ENCODE peak calls at places on chromosome 10, in six cellular contexts. K is SK-N-SH, O is HCT116, T is HepG2, Q is HL-60, M is K562. A is an unnamed sample. For H3K27me3, the result is how much of the 10 kb centered on the place peaks cover.

GRCh38 chr10:2225609-2226008 is 488.3 kb upstream of the ADARB2 start:
- DNase-seq in K (peak), T (no peak), M (no peak), Q (no peak), O (no peak), A (no peak)

GRCh38 chr10:119546009-119546408 is 3.5 kb upstream of the RGS10 start:
- DNase-seq in M (no peak), K (no peak), O (no peak), T (no peak), Q (no peak), A (no peak)

GRCh38 chr10:101856626-101857025 is 13.0 kb upstream of the KCNIP2 start:
- DNase-seq in K (no peak), T (no peak), M (no peak), O (no peak), Q (no peak), A (no peak)

GRCh38 chr10:15121707-15122106 is 24.6 kb downstream of the RPP38 start:
- DNase-seq in M (no peak), O (no peak), T (no peak), Q (no peak), K (no peak), A (no peak)

GRCh38 chr10:111208951-111209350 is 132.1 kb downstream of the ADRA2A start:
- DNase-seq in M (no peak), O (no peak), T (no peak), Q (no peak), K (no peak), A (no peak)

GRCh38 chr10:108424656-108425055 is 1260.2 kb upstream of the SORCS1 start:
- DNase-seq in O (no peak), M (no peak), T (no peak), Q (no peak), K (no peak), A (no peak)

GRCh38 chr10:43411536-43411935 is 2.5 kb upstream of the HNRNPF start:
- DNase-seq in O (no peak), K (no peak), Q (no peak), T (no peak), M (no peak), A (no peak)

GRCh38 chr10:15990523-15991129 is 130.3 kb upstream of the MINDY3 start:
- DNase-seq in O (no peak), Q (no peak), M (no peak), K (no peak), T (no peak), A (no peak)

GRCh38 chr10:116470768-116471415 is 43.2 kb downstream of the PNLIPRP3 start:
- DNase-seq in O (peak), M (peak), K (peak), T (peak), Q (peak), A (no peak)

GRCh38 chr10:126250527-126251310 is 137.6 kb downstream of the ADAM12 start:
- DNase-seq in K (no peak), M (no peak), T (no peak), O (no peak), Q (no peak), A (no peak)

GRCh38 chr10:132167976-132168375 is 18.8 kb upstream of the DPYSL4 start:
- DNase-seq in K (no peak), T (no peak), Q (no peak), O (no peak), M (no peak), A (no peak)

GRCh38 chr10:51176976-51177690 is 102.8 kb downstream of the PRKG1 start:
- DNase-seq in O (no peak), Q (no peak), K (no peak), T (no peak), M (no peak), A (no peak)

GRCh38 chr10:72173635-72174296 is 42.0 kb upstream of the ANAPC16 start:
- DNase-seq in K (peak), M (no peak), T (peak), O (peak), Q (no peak), A (peak)

GRCh38 chr10:99888623-99889022 is 106.2 kb downstream of the ABCC2 start:
- DNase-seq in Q (no peak), O (no peak), K (no peak), T (no peak), M (no peak), A (no peak)

DNA sequence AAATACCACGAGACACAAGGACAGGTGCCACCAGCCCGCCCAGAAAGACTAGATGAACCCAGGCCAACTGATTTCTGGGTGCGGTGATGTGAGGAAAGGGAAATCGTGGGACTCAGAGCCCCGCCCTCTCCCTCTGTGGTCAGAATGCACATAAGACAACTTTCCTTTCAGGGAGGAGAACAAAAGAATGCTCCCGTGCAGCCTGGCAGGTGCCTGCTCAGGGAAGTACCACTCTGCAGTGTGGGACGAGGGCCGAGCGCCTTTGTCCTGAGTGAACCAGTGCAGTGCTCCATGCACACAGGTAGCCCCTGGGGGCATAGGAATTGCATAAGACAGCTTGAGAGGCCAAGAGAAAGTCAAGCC is 119.5 kb downstream of the ABLIM1 start:
- DNase-seq in T (no peak), M (no peak), K (no peak), Q (peak), O (no peak), A (no peak)
- TF ChIP-seq REST in T (no peak), M (no peak), K (no peak), Q (no peak), O (no peak), A (no peak)

GRCh38 chr10:70834448-70835151 is 18.9 kb downstream of the SGPL1 start:
- DNase-seq in M (no peak), K (no peak), O (no peak), T (peak), Q (peak), A (no peak)
- H3K27me3 ChIP-seq in M (under half), K (under half), O (under half), T (under half), Q (under half), A (under half)

GRCh38 chr10:123993534-123994416 is 99.6 kb downstream of the CHST15 start:
- DNase-seq in K (peak), T (no peak), O (no peak), Q (no peak), M (no peak), A (no peak)

GRCh38 chr10:123994417-123995081 is 98.8 kb downstream of the CHST15 start:
- DNase-seq in T (peak), K (peak), M (peak), O (peak), Q (peak), A (peak)

GRCh38 chr10:123995461-123996131 is 97.8 kb downstream of the CHST15 start:
- DNase-seq in T (peak), Q (peak), M (no peak), O (peak), K (peak), A (peak)

GRCh38 chr10:123996302-123996701 is 97.1 kb downstream of the CHST15 start:
- DNase-seq in O (no peak), K (no peak), T (no peak), M (no peak), Q (no peak), A (no peak)

DNA sequence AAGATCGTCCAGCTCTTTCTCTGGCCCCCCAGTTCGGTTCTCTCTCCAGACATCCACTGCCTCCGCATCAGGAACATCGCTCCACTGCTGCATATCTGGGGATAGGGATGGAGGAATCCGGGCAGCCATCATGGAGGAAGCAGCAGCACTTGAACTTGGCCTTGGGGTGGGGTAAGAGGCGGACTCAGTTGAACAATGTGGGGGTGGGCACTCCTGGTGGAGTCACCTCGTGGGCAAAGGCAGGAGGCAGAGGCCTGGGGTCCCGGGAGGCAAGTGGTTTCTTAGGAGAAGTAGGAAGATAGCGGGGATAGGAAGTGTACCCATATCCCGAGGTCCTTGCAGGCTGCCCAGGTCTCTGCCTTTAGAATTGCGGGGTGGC is 98.3 kb downstream of the CHST15 start:
- DNase-seq in T (no peak), O (peak), Q (no peak), M (no peak), K (peak), A (peak)
- H3K27ac ChIP-seq in T (no peak), O (peak), Q (no peak), M (no peak), K (no peak), A (peak)

DNA sequence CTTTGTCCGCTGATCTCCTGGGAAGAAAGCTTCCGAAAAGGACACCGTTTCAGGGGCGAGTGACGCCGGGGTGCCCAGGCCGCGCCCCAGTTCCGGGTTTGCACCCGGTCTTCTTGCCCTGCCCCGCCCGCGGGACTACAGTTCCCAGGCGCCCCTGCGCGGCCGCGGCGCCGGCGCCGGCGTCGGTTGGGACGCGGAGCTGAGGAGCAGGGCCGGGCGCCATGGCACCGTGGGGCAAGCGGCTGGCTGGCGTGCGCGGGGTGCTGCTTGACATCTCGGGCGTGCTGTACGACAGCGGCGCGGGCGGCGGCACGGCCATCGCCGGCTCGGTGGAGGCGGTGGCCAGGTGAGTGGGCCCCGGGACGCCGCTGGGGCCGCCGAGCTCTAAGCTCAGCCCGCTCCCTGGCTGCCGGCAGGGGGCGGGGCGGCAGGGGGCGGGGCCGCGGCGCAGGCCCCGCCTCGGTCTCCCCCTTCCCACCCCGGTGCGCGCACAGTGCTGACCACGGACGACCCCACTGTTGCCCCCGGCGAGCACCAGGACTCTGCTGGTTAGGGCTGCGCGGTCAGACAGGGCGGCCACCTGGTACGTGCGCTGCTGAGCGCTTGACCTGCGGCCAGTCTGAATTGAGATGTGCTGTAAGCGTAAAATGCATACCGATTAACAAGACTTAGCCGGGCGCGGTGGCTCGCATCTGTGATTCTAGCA is at the start of gene LHPP:
- DNase-seq in O (peak), T (peak), Q (peak), M (peak), K (peak), A (peak)
- TF ChIP-seq REST in O (no peak), T (no peak), Q (no peak), M (no peak), K (no peak), A (no peak)

GRCh38 chr10:58963101-58963534 is 213.3 kb upstream of the PHYHIPL start:
- DNase-seq in M (no peak), Q (no peak), O (no peak), T (peak), K (no peak), A (no peak)
- H3K27me3 ChIP-seq in M (under half), Q (under half), O (under half), T (under half), K (under half), A (under half)

GRCh38 chr10:129918401-129918800 is 45.7 kb downstream of the EBF3 start:
- DNase-seq in Q (no peak), K (no peak), M (no peak), O (no peak), T (no peak), A (no peak)
- H3K27ac ChIP-seq in Q (no peak), K (no peak), M (no peak), O (no peak), T (no peak), A (no peak)

DNA sequence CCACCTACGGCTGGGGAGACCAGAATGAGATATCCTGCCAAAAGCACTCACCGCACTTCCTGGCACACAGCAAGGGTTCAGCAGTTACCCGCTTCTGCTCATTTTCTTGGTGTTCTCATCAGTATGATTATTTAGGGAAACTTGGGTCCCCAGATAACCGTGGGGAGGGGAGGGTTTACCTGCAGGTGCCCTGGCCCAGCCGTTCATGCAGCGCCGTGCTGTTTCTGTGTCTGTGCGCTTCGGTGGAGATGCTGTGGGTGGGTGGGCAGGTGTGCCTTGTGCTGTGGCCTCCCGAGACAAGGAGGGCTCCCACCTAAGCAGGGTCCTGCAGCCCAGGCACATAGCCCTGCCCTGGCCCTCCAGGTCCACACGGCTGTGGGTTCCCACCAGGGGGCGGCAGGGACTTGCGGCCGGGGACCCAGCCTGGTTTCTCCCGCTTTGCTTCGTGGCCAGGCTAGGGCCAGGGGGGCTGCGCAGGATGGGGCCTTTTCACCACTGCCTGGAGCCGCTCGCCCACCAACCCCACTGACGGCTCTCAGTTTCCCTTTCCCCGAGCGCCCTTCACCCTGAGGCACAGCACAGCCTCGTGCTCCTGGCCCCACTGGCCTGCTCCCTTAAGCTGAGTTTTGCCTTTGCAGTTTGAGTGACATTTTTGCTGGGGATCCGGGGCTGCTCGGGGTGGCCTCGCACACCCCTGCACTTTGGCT is 78.5 kb downstream of the LHPP start:
- DNase-seq in T (peak), M (peak), O (no peak), K (peak), Q (peak), A (no peak)
- TF ChIP-seq REST in T (no peak), M (no peak), O (no peak), K (no peak), Q (no peak), A (no peak)

GRCh38 chr10:97385565-97385964 is 15.6 kb downstream of the RRP12 start:
- DNase-seq in Q (no peak), T (no peak), K (no peak), M (no peak), O (no peak), A (no peak)
- H3K27me3 ChIP-seq in Q (under half), T (under half), K (under half), M (under half), O (under half), A (under half)

DNA sequence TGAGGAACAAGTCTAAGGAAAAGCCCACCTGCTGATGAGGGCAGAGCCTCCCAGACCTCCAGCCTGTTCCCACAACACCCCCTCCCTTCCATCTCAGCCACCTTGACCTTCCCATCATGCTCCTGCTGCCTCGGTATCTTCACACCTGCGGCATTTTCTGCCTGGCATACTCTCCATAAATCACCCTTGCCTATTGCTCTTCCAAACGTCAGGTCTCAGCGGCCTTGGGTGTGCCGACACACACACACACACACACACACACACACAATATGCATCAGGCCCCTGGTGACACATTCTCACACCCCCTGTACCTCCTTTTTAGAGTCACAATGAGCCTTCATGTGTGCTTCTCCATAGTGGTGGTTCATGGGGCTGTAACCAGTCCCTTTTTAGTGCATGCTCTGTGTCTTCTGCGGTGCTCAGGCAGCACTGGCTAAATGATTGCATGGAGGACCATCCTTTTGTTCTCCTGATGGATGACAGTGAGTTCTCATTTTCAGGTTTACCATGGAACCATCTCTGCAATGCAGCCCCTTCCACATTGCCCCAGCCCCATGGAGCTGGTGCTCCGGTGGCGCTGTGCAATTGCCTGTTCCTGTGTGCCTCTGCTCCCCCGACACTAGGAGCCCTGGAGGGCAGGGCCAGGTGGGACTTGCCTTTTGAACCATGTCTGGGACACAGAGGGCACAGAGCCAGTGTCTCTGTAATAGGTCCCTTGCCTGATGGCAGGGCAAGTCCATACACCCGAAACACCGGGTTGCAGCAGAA is 4.5 kb downstream of the ADIRF start:
- DNase-seq in Q (no peak), M (no peak), K (no peak), O (no peak), T (no peak), A (no peak)
- H3K27ac ChIP-seq in Q (no peak), M (no peak), K (no peak), O (peak), T (no peak), A (no peak)

GRCh38 chr10:91105269-91105668 is 115.2 kb upstream of the PCGF5 start:
- DNase-seq in M (no peak), K (no peak), T (no peak), Q (no peak), O (no peak), A (no peak)
- TF ChIP-seq REST in M (no peak), K (no peak), T (no peak), Q (no peak), O (no peak), A (no peak)